ENCODE peak calls at places on chromosomes 5 and 9, in seven cellular contexts. B is heart left ventricle; M is Panc1; H is mammary epithelial cell; R is tibial artery; O is IMR-90; G is CD4-positive, alpha-beta memory T cell. S is an unnamed sample. For H3K27me3 and H3K4me1, the result is how much of the 10 kb centered on the place peaks cover.

GRCh38 chr9:32587901-32588300 is 14.9 kb upstream of the NDUFB6 start:
- DNase-seq in B (no peak), M (no peak), H (peak), R (no peak), O (peak), G (no peak), S (no peak)

GRCh38 chr5:78275998-78276543 is 18.4 kb downstream of the AP3B1 start:
- DNase-seq in B (no peak), M (no peak), H (no peak), R (no peak), O (peak), G (no peak), S (no peak)

GRCh38 chr5:72597456-72597948 is 90.3 kb upstream of the ZNF366 start:
- DNase-seq in B (no peak), M (no peak), H (peak), R (no peak), O (peak), G (no peak), S (no peak)

GRCh38 chr9:89623925-89624420 is 19.2 kb downstream of the GADD45G start:
- DNase-seq in B (peak), M (no peak), H (no peak), R (no peak), O (no peak), G (no peak), S (peak)

GRCh38 chr5:11497651-11498050 is 406.6 kb downstream of the CTNND2 start:
- DNase-seq in B (no peak), M (no peak), H (no peak), R (no peak), O (no peak), G (no peak), S (no peak)

GRCh38 chr9:115615821-115616665 is 498.1 kb upstream of the TNC start:
- DNase-seq in B (no peak), M (peak), H (peak), R (no peak), O (peak), G (no peak), S (no peak)

GRCh38 chr5:52674815-52675545 is 112.7 kb upstream of the ITGA1 start:
- DNase-seq in B (no peak), M (no peak), H (no peak), R (no peak), O (peak), G (no peak), S (no peak)

GRCh38 chr5:103218164-103218563 is 40.4 kb upstream of the MACIR start:
- DNase-seq in B (no peak), M (no peak), H (no peak), R (no peak), O (peak), G (no peak), S (no peak)

GRCh38 chr5:69131304-69131703 is 35.6 kb upstream of the CCNB1 start:
- DNase-seq in B (no peak), M (no peak), H (no peak), R (no peak), O (no peak), G (no peak), S (no peak)

GRCh38 chr9:95620722-95621121 is 104.0 kb upstream of the PTCH1 start:
- DNase-seq in B (no peak), M (no peak), H (no peak), R (no peak), O (no peak), G (no peak), S (no peak)

GRCh38 chr5:75509956-75510355 is 1.5 kb downstream of the CERT1 start:
- DNase-seq in B (no peak), M (no peak), H (peak), R (peak), O (peak), G (no peak), S (no peak)

GRCh38 chr9:107397076-107398049 is 92.2 kb downstream of the KLF4 start:
- DNase-seq in B (no peak), M (no peak), H (peak), R (no peak), O (peak), G (no peak), S (no peak)

GRCh38 chr9:114266969-114267368 is 55.9 kb upstream of the ORM1 start:
- DNase-seq in B (no peak), M (no peak), H (no peak), R (no peak), O (peak), G (no peak), S (no peak)

GRCh38 chr9:123368481-123369153 is 12.6 kb downstream of the CRB2 start:
- DNase-seq in B (no peak), M (no peak), H (no peak), R (no peak), O (no peak), G (no peak), S (no peak)

GRCh38 chr5:158635565-158635964 is 464.2 kb downstream of the EBF1 start:
- DNase-seq in B (no peak), M (no peak), H (no peak), R (no peak), O (no peak), G (no peak), S (no peak)

GRCh38 chr5:99879791-99880511 is 655.2 kb upstream of the FAM174A start:
- DNase-seq in B (no peak), M (no peak), H (no peak), R (no peak), O (no peak), G (no peak), S (no peak)

GRCh38 chr9:35806101-35806500 is 6.0 kb downstream of the SPAG8 start:
- DNase-seq in B (no peak), M (no peak), H (no peak), R (no peak), O (no peak), G (no peak), S (no peak)

GRCh38 chr5:51573835-51574234 is 190.6 kb downstream of the ISL1 start:
- DNase-seq in B (no peak), M (no peak), H (no peak), R (no peak), O (no peak), G (no peak), S (no peak)

GRCh38 chr9:133657120-133657661 is 21.0 kb downstream of the DBH start:
- DNase-seq in B (no peak), M (no peak), H (no peak), R (no peak), O (peak), G (no peak), S (no peak)

GRCh38 chr9:122213589-122214413 is 15.0 kb downstream of the LHX6 start:
- DNase-seq in B (no peak), M (no peak), H (peak), R (no peak), O (no peak), G (peak), S (no peak)

GRCh38 chr5:110757118-110757729 is 18.4 kb downstream of the SLC25A46 start:
- DNase-seq in B (no peak), M (peak), H (peak), R (no peak), O (peak), G (peak), S (no peak)

GRCh38 chr9:88783613-88784230 is 207.5 kb upstream of the S1PR3 start:
- DNase-seq in B (no peak), M (no peak), H (no peak), R (no peak), O (no peak), G (no peak), S (no peak)

GRCh38 chr9:20479419-20480155 is 142.7 kb downstream of the MLLT3 start:
- DNase-seq in B (no peak), M (no peak), H (peak), R (no peak), O (peak), G (no peak), S (no peak)

GRCh38 chr5:32964246-32964645 is 253.1 kb downstream of the NPR3 start:
- DNase-seq in B (no peak), M (no peak), H (peak), R (no peak), O (peak), G (no peak), S (no peak)
- H3K27me3 ChIP-seq in B (under half), M (under half), H (under half), R (under half), O (under half), G (under half), S (under half)

GRCh38 chr5:2755371-2755715 is 3.9 kb upstream of the IRX2 start:
- DNase-seq in B (no peak), M (no peak), H (peak), R (no peak), O (no peak), G (no peak), S (no peak)
- H3K27ac ChIP-seq in B (no peak), M (no peak), H (peak), R (no peak), O (no peak), G (no peak), S (no peak)

GRCh38 chr9:99114049-99114440 is 9.1 kb downstream of the TGFBR1 start:
- DNase-seq in B (no peak), M (no peak), H (no peak), R (no peak), O (no peak), G (no peak), S (no peak)
- H3K4me1 ChIP-seq in B (under half), M (under half), H (under half), R (under half), O (under half), G (half or more), S (under half)

GRCh38 chr5:148831590-148832565 is 5.5 kb downstream of the ADRB2 start:
- DNase-seq in B (no peak), M (no peak), H (no peak), R (no peak), O (no peak), G (no peak), S (peak)
- H3K27me3 ChIP-seq in B (under half), M (under half), H (under half), R (under half), O (under half), G (under half), S (under half)

DNA sequence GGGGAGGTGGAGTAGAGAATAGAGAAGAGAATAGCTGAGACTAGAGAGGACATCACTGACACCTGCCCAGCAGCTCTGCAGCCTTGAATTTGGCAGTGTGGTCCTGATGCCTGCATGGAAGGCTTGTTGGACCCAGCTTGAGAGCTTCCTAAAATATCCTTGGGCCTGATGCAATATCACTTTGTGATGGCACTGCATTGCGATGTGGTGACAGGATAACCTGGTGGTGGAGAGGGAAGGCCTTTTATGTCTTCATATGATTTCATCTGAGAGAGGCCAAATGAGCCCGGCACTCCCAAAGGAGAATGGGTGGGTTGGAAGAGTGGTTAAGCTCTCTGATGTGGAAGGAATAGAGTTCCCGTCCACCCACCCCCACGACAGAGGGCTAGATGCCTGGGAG is 99.6 kb upstream of the SSBP2 start:
- DNase-seq in B (peak), M (no peak), H (no peak), R (peak), O (peak), G (no peak), S (no peak)
- H3K27ac ChIP-seq in B (peak), M (peak), H (no peak), R (peak), O (peak), G (no peak), S (peak)

GRCh38 chr5:139690385-139691274 is 42.5 kb downstream of the CXXC5 start:
- DNase-seq in B (no peak), M (no peak), H (no peak), R (peak), O (peak), G (no peak), S (peak)
- H3K4me1 ChIP-seq in B (under half), M (under half), H (under half), R (under half), O (under half), G (under half), S (under half)

DNA sequence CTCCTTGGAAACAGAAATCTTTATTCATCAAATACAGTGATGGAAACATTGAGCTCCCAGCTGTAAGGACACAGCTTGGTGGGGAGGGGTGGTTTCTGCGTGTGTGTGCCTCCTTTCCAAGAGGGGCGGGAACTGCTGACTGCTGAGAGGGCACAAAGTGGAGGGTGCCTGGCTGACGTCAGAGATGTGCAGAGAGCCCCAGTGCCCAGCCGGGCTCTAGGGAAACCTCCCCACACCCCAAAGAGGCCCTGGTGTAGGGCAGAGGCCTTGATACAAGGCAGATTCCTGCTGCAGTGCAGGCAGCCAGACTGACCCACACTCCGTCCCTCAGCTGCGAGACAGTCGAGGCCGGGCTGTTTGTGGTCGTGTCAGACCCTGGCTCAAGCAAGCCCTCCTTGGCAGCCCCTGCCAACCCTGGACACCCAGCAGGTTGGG is 191.0 kb downstream of the CACNA1B start:
- DNase-seq in B (peak), M (no peak), H (no peak), R (peak), O (no peak), G (no peak), S (no peak)
- H3K27me3 ChIP-seq in B (under half), M (under half), H (under half), R (under half), O (under half), G (under half), S (under half)

GRCh38 chr5:90967851-90968250 is 409.3 kb downstream of the ADGRV1 start:
- DNase-seq in B (no peak), M (no peak), H (no peak), R (no peak), O (no peak), G (no peak), S (no peak)

GRCh38 chr5:90967443-90967842 is 408.8 kb downstream of the ADGRV1 start:
- DNase-seq in B (no peak), M (no peak), H (no peak), R (no peak), O (no peak), G (no peak), S (no peak)

GRCh38 chr5:90965110-90965676 is 406.6 kb downstream of the ADGRV1 start:
- DNase-seq in B (no peak), M (no peak), H (no peak), R (no peak), O (no peak), G (no peak), S (no peak)

GRCh38 chr5:90962481-90962880 is 403.9 kb downstream of the ADGRV1 start:
- DNase-seq in B (no peak), M (no peak), H (no peak), R (no peak), O (no peak), G (no peak), S (no peak)

DNA sequence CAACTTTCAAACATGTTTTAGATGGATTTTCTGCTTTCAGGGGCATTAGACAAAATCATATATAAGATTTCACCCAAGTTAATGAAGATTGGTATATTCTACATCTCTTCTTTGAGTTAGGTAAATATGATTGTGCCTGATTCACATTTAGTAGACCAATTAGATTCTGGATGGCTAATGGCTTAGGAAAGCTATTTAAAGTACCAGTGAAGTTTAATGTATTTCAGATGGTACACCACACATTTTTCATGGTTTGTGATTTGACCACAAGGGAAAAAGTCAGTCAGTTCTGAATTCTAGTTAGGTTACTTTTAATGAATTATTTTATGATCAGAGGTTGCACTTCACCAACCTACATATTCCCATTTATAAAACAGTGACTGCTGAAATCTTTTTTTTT is 409.7 kb downstream of the ADGRV1 start:
- DNase-seq in B (no peak), M (no peak), H (peak), R (no peak), O (no peak), G (no peak), S (no peak)
- H3K27ac ChIP-seq in B (no peak), M (no peak), H (no peak), R (no peak), O (no peak), G (no peak), S (no peak)

GRCh38 chr9:37198831-37199230 is 78.5 kb downstream of the ZCCHC7 start:
- DNase-seq in B (no peak), M (no peak), H (no peak), R (no peak), O (no peak), G (no peak), S (no peak)
- H3K4me1 ChIP-seq in B (under half), M (under half), H (under half), R (under half), O (under half), G (under half), S (under half)

GRCh38 chr9:134689320-134690181 is 47.9 kb downstream of the COL5A1 start:
- DNase-seq in B (peak), M (no peak), H (peak), R (peak), O (peak), G (no peak), S (peak)
- H3K27me3 ChIP-seq in B (under half), M (under half), H (under half), R (under half), O (under half), G (under half), S (under half)

S was measured in aorta.